ENCODE peak calls at places on chromosomes 16 and 17, in seven cellular contexts. M, A, J, H, R, D and C are unnamed samples.
A peak's percentile ranks its signal among the peaks of the same experiment; 100 is the strongest.

GRCh38 chr16:59412275-59412841 is 678.2 kb upstream of the GOT2 start:
- DNase-seq in M (no peak), A (no peak), J (no peak), H (no peak), R (no peak), D (no peak), C (no peak)

GRCh38 chr17:65559802-65560627 is 1.4 kb downstream of the AXIN2 start:
- DNase-seq in M (no peak), A (peak; percentile 22), J (peak; percentile 47), H (no peak), R (no peak), D (no peak), C (no peak)

GRCh38 chr16:85796152-85796551 is 3.2 kb downstream of the EMC8 start:
- DNase-seq in M (no peak), A (no peak), J (no peak), H (no peak), R (no peak), D (no peak), C (no peak)

GRCh38 chr17:5780476-5780875 is 196.2 kb upstream of the NLRP1 start:
- DNase-seq in M (no peak), A (no peak), J (no peak), H (no peak), R (no peak), D (no peak), C (no peak)

GRCh38 chr16:3467920-3468319 is 24.4 kb downstream of the NAA60 start:
- DNase-seq in M (no peak), A (no peak), J (no peak), H (no peak), R (no peak), D (no peak), C (no peak)

GRCh38 chr16:50924759-50925545 is 183.1 kb downstream of the CYLD start:
- DNase-seq in M (no peak), A (no peak), J (no peak), H (no peak), R (no peak), D (no peak), C (no peak)

GRCh38 chr17:80802626-80803450 is 188.8 kb upstream of the CHMP6 start:
- DNase-seq in M (no peak), A (no peak), J (no peak), H (no peak), R (no peak), D (no peak), C (no peak)

GRCh38 chr17:77322534-77323412 is 182.0 kb downstream of the SEC14L1 start:
- DNase-seq in M (peak; percentile 84), A (no peak), J (no peak), H (peak; percentile 96), R (no peak), D (no peak), C (no peak)

GRCh38 chr17:66200685-66201092 is 8.8 kb upstream of the CEP112 start:
- DNase-seq in M (peak; percentile 68), A (no peak), J (peak; percentile 50), H (peak; percentile 73), R (no peak), D (no peak), C (no peak)